ENCODE peak calls at places on chromosomes 1 and 21, in eight cellular contexts. Y is effector memory CD4-positive, alpha-beta T cell; H is uterus; V is IMR-90; L is substantia nigra; P is brain microvascular endothelial cell; Z is AG04450; F is body of pancreas. Q is an unnamed sample.
A peak's percentile ranks its signal among the peaks of the same experiment; 100 is the strongest.

GRCh38 chr1:110465038-110465813 is 14.3 kb downstream of the PROK1 start:
- DNase-seq in V (no peak), Y (no peak), L (no peak), F (peak; percentile 52), Z (no peak), P (no peak), H (no peak), Q (no peak)

GRCh38 chr1:159535907-159536306 is at the start of gene OR10J5:
- DNase-seq in V (no peak), Y (no peak), H (no peak), Z (no peak), F (no peak), P (no peak), L (no peak), Q (no peak)

GRCh38 chr1:3645666-3646355 is 4.1 kb downstream of the WRAP73 start:
- DNase-seq in Y (no peak), P (no peak), H (no peak), V (no peak), L (no peak), F (no peak), Z (no peak), Q (no peak)

GRCh38 chr21:43775795-43776430 is at the start of gene CSTB:
- DNase-seq in H (peak; percentile 78), V (peak; percentile 38), F (peak; percentile 70), P (no peak), Y (peak; percentile 64), L (peak; percentile 90), Z (no peak), Q (peak; percentile 69)

GRCh38 chr1:245704765-245705164 is 550.0 kb downstream of the KIF26B start:
- DNase-seq in F (no peak), V (peak; percentile 58), Z (no peak), P (peak; percentile 37), Y (no peak), L (no peak), H (no peak), Q (no peak)

GRCh38 chr1:176717052-176717754 is 254.2 kb downstream of the PAPPA2 start:
- DNase-seq in F (no peak), Z (no peak), V (no peak), L (no peak), P (no peak), H (no peak), Y (no peak), Q (no peak)

GRCh38 chr1:231242516-231243198 is 1.6 kb downstream of the GNPAT start:
- DNase-seq in Z (no peak), Y (no peak), P (peak; percentile 7), F (no peak), L (no peak), H (no peak), V (peak; percentile 34), Q (no peak)

GRCh38 chr1:156691665-156692408 is 13.5 kb downstream of the CRABP2 start:
- DNase-seq in P (no peak), V (peak; percentile 47), F (no peak), H (no peak), L (no peak), Z (no peak), Y (no peak), Q (no peak)

GRCh38 chr1:218659911-218660677 is 315.0 kb downstream of the TGFB2 start:
- DNase-seq in Z (no peak), P (peak; percentile 42), L (no peak), H (no peak), Y (no peak), V (no peak), F (no peak), Q (no peak)

GRCh38 chr1:212124891-212125582 is 89.5 kb downstream of the DTL start:
- DNase-seq in F (peak; percentile 35), H (no peak), P (no peak), L (no peak), V (peak; percentile 16), Z (no peak), Y (no peak), Q (no peak)

GRCh38 chr1:180482425-180483275 is 19.7 kb downstream of the ACBD6 start:
- DNase-seq in L (no peak), F (no peak), P (peak; percentile 56), H (no peak), Y (no peak), V (peak; percentile 67), Z (no peak), Q (no peak)

GRCh38 chr1:84479998-84480397 is 932 bp downstream of the RPF1 start:
- DNase-seq in Y (no peak), F (no peak), Z (no peak), P (no peak), H (no peak), L (no peak), V (peak; percentile 6), Q (no peak)

GRCh38 chr1:245859510-245860114 is 647.5 kb downstream of the SMYD3 start:
- DNase-seq in Z (no peak), P (peak; percentile 45), H (no peak), Y (no peak), V (peak; percentile 84), L (no peak), F (no peak), Q (no peak)

DNA sequence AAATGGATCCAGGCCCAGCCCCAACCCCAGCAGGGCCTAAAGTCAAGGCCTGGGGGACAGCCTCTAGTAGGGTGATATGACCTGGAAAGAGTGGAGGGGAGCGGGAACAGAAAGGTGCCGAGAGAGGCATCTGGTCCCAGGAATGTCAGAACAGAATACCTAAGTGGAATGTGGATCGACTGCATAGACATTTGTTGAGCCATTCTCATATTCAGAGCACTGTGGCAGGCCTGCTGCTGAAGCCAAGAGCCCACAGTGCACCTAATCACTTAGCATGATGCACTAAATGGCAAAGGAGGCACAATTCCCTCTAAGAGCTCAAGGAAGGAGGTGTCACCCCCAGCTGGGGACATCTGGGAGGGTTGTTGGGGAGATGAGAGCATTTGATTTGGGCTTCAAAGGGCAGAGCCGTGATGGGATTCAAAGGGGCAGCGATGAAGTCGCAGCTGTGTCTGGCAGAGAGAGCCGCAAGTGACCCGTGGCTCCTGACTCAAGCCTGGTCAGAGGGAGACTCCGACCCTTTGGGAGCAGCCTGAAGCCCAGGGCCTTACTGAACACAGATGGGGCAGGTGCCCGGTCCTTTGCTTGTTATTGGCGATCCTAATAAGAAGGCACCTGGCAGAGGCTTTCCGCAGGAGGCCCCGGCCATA is 8.6 kb upstream of the PKP1 start:
- DNase-seq in H (no peak), Z (no peak), P (no peak), L (no peak), Y (no peak), V (no peak), F (no peak), Q (no peak)
- H3K27ac ChIP-seq in H (no peak overlapping the region), Z (no peak overlapping the region), P (no peak overlapping the region), L (no peak overlapping the region), Y (no peak overlapping the region), V (no peak overlapping the region), F (no peak overlapping the region), Q (no peak overlapping the region)

DNA sequence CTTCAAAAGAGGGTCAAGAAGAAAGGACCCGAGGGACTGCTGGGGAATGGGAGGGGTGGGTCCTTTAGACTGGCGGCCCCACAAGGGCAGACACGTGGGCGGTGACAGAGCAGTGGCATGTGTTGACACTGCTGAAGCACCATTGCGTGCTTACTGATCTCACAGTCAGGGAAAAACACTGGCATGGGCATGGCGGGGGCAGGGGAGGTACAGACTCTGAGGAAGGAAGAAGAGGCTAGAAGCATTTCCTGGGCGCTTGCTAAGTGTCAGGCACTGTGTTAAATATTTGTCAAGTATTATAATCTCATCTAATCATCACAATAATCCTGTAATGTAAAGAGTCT is 165.7 kb upstream of the EDN2 start:
- DNase-seq in H (no peak), L (no peak), Z (no peak), Y (no peak), F (no peak), V (no peak), P (peak; percentile 28), Q (no peak)
- H3K27ac ChIP-seq in H (no peak overlapping the region), L (no peak overlapping the region), Z (no peak overlapping the region), Y (no peak overlapping the region), F (no peak overlapping the region), V (no peak overlapping the region), P (no peak overlapping the region), Q (no peak overlapping the region)

DNA sequence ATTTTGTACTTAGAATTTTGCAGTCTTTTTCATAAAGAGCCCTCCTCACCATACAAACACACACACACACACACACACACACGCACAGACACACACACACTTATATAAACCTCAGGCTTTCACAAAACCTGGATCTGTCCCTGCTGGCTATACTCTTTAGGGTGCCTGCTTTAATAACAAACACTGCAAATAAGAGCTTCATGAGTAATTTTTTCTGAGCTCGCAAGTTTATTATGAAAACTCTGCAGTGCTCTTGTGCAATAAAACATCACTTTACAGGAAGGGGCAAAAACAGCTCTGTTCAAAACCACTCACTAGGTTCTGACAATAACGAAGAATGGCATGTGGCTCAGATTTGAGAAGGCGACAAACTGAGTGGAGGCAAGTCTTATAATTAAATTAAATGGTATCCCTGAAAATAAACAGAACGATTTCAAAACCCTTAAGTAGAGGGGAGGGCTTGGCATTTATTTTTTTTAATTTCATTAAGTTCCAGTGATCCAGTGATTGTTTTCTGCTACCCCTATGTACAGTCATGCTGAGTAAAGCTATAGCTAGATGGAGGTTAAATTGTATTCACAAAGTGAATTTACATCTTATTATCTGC is 42.5 kb upstream of the CTPS1 start:
- DNase-seq in Z (peak; percentile 74), P (peak; percentile 22), H (no peak), F (no peak), V (peak; percentile 86), L (no peak), Y (no peak), Q (no peak)
- H3K27ac ChIP-seq in Z (no peak overlapping the region), P (no peak overlapping the region), H (no peak overlapping the region), F (no peak overlapping the region), V (no peak overlapping the region), L (no peak overlapping the region), Y (no peak overlapping the region), Q (no peak overlapping the region)

GRCh38 chr1:26949266-26949925 is 10.9 kb downstream of the KDF1 start:
- DNase-seq in P (no peak), L (no peak), H (no peak), V (peak; percentile 8), Y (no peak), Z (no peak), F (no peak), Q (no peak)

GRCh38 chr1:26951216-26951615 is 9.1 kb downstream of the KDF1 start:
- DNase-seq in P (no peak), Y (no peak), L (no peak), Z (no peak), H (no peak), V (no peak), F (no peak), Q (no peak)

GRCh38 chr1:26951821-26952497 is 8.3 kb downstream of the KDF1 start:
- DNase-seq in Y (no peak), V (no peak), F (no peak), P (no peak), H (no peak), L (no peak), Z (no peak), Q (no peak)

GRCh38 chr1:26950602-26951001 is 9.7 kb downstream of the KDF1 start:
- DNase-seq in Y (no peak), V (no peak), H (no peak), F (no peak), P (no peak), L (no peak), Z (no peak), Q (no peak)

DNA sequence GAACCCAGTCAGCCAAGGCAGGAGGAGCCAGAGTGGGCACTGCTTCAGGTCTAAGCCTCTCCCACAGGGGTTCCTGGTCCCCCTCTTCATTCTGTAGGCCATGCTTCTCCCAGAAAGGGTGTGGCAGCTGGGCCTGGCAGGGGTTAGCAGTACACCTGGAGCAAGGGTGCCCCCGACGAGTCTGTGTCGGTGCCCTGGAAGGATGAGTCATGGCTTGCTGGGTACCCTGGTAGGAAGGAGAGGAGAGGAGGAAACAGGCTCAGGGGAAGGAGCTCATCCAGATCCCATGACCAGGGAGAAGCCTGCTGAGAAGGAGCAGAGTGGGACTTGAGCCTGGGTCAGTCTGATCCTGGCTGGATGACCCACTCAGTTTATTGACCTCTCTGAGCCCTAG is 10.3 kb downstream of the KDF1 start:
- DNase-seq in Z (no peak), H (no peak), L (no peak), V (no peak), P (no peak), Y (no peak), F (no peak), Q (no peak)
- H3K27ac ChIP-seq in Z (peak overlapping the region; percentile 2), H (no peak overlapping the region), L (no peak overlapping the region), V (no peak overlapping the region), P (no peak overlapping the region), Y (no peak overlapping the region), F (peak overlapping the region; percentile 7), Q (no peak overlapping the region)